ENCODE peak calls at places on chromosomes 16 and 17, in five cellular contexts. E, Z, J, N and A are unnamed samples.

GRCh38 chr17:77327181-77327565 is 186.4 kb downstream of the SEC14L1 start:
- DNase-seq in Z (no peak), J (no peak), E (no peak), N (no peak), A (no peak)

GRCh38 chr17:77119668-77120301 is 21.0 kb upstream of the SEC14L1 start:
- DNase-seq in J (no peak), E (no peak), Z (no peak), N (no peak), A (no peak)

GRCh38 chr17:74951065-74951464 is 15.4 kb downstream of the OTOP3 start:
- DNase-seq in J (no peak), Z (no peak), E (no peak), N (no peak), A (no peak)

GRCh38 chr16:57527610-57528360 is 8.6 kb downstream of the CCDC102A start:
- DNase-seq in J (no peak), N (no peak), E (no peak), Z (no peak), A (peak)

GRCh38 chr16:27867122-27868110 is 196.1 kb downstream of the GSG1L start:
- DNase-seq in N (peak), E (peak), Z (peak), J (peak), A (peak)

GRCh38 chr17:65055280-65055707 is 1.2 kb downstream of the GNA13 start:
- DNase-seq in N (no peak), E (no peak), J (no peak), Z (no peak), A (no peak)

GRCh38 chr17:9905902-9906301 is 831 bp upstream of the RCVRN start:
- DNase-seq in E (peak), N (no peak), J (peak), Z (peak), A (peak)

GRCh38 chr17:39484178-39484577 is 22.9 kb downstream of the CDK12 start:
- DNase-seq in E (no peak), Z (peak), N (no peak), J (no peak), A (no peak)

GRCh38 chr16:30472328-30472942 is at the start of gene ITGAL:
- DNase-seq in N (no peak), E (peak), Z (peak), J (peak), A (no peak)

GRCh38 chr16:56574625-56575024 is 9.8 kb downstream of the MT4 start:
- DNase-seq in Z (no peak), J (no peak), N (no peak), E (no peak), A (no peak)

GRCh38 chr17:75737133-75737962 is 16.1 kb downstream of the ITGB4 start:
- DNase-seq in Z (no peak), J (no peak), E (no peak), N (no peak), A (no peak)

GRCh38 chr17:78364436-78365281 is 4.8 kb upstream of the SOCS3 start:
- DNase-seq in Z (no peak), J (no peak), N (no peak), E (peak), A (no peak)

GRCh38 chr17:28549274-28550132 is 2.9 kb downstream of the UNC119 start:
- DNase-seq in E (peak), Z (peak), J (peak), N (no peak), A (no peak)

GRCh38 chr17:45162022-45162687 is 480 bp downstream of the HEXIM2 start:
- DNase-seq in J (no peak), Z (no peak), N (no peak), E (no peak), A (no peak)

GRCh38 chr17:39939588-39940419 is 12.3 kb downstream of the LRRC3C start:
- DNase-seq in E (peak), N (no peak), J (peak), Z (peak), A (no peak)

GRCh38 chr16:51951668-51952298 is 595.2 kb downstream of the TOX3 start:
- DNase-seq in J (no peak), N (peak), E (no peak), Z (no peak), A (no peak)

GRCh38 chr17:16443390-16444257 is 28.3 kb downstream of the TRPV2 start:
- DNase-seq in E (peak), N (no peak), Z (no peak), J (no peak), A (no peak)

GRCh38 chr17:43356999-43357398 is 41.8 kb upstream of the ARL4D start:
- DNase-seq in J (no peak), E (no peak), Z (no peak), N (no peak), A (no peak)

GRCh38 chr17:41734139-41734948 is at the start of gene HAP1:
- DNase-seq in N (peak), J (no peak), E (peak), Z (no peak), A (peak)

GRCh38 chr17:37774508-37774907 is 29.6 kb upstream of the HNF1B start:
- DNase-seq in E (peak), Z (peak), J (peak), N (no peak), A (no peak)

GRCh38 chr17:34719569-34719968 is 140.2 kb downstream of the TMEM132E start:
- DNase-seq in Z (no peak), J (no peak), E (no peak), N (no peak), A (no peak)

GRCh38 chr16:86508028-86508946 is 2.0 kb upstream of the FOXF1 start:
- DNase-seq in J (no peak), N (no peak), E (no peak), Z (no peak), A (no peak)

GRCh38 chr17:7740481-7741001 is 23.0 kb downstream of the DNAH2 start:
- DNase-seq in E (no peak), Z (no peak), J (no peak), N (peak), A (no peak)

GRCh38 chr17:19538095-19539039 is 4.7 kb downstream of the SLC47A1 start:
- DNase-seq in Z (no peak), J (no peak), E (no peak), N (no peak), A (no peak)

GRCh38 chr17:41676058-41676419 is 12.6 kb upstream of the EIF1 start:
- DNase-seq in E (no peak), J (no peak), N (no peak), Z (no peak), A (no peak)

GRCh38 chr16:4109250-4109736 is 6.9 kb downstream of the ADCY9 start:
- DNase-seq in E (no peak), N (no peak), Z (no peak), J (no peak), A (no peak)

GRCh38 chr16:6863135-6863534 is 469.5 kb upstream of the RBFOX1 start:
- DNase-seq in N (no peak), E (no peak), Z (no peak), J (no peak), A (no peak)

GRCh38 chr16:69194488-69194887 is 7.5 kb downstream of the SNTB2 start:
- DNase-seq in J (no peak), N (no peak), Z (no peak), E (no peak), A (no peak)

GRCh38 chr16:83898463-83899271 is at the start of gene MLYCD:
- DNase-seq in Z (peak), E (peak), N (peak), J (peak), A (peak)

GRCh38 chr17:32565401-32565800 is 78.6 kb downstream of the CDK5R1 start:
- DNase-seq in J (no peak), E (no peak), N (no peak), Z (no peak), A (no peak)

GRCh38 chr17:79631640-79632431 is 21.0 kb upstream of the RBFOX3 start:
- DNase-seq in E (no peak), Z (no peak), N (no peak), J (peak), A (no peak)

GRCh38 chr17:77315551-77316190 is 174.9 kb downstream of the SEC14L1 start:
- DNase-seq in Z (no peak), J (no peak), N (no peak), E (no peak), A (no peak)

GRCh38 chr16:12027091-12027490 is 50.6 kb downstream of the SNX29 start:
- DNase-seq in J (no peak), Z (no peak), E (no peak), N (peak), A (peak)

GRCh38 chr17:31571124-31571892 is 179.8 kb downstream of the RAB11FIP4 start:
- DNase-seq in Z (no peak), J (no peak), E (no peak), N (no peak), A (peak)

GRCh38 chr16:189604-190186 is 9.4 kb downstream of the HBQ1 start:
- DNase-seq in N (no peak), Z (no peak), J (no peak), E (no peak), A (no peak)

GRCh38 chr17:62616993-62617893 is 10.2 kb upstream of the MRC2 start:
- DNase-seq in E (no peak), Z (no peak), N (no peak), J (no peak), A (no peak)

GRCh38 chr17:61997649-61998048 is 67.4 kb downstream of the MED13 start:
- DNase-seq in J (no peak), Z (no peak), E (no peak), N (no peak), A (no peak)